ENCODE peak calls at places on chromosomes 11 and 22, in five cellular contexts. M is spleen, V is uterus, O is gastrocnemius medialis, X is tibial nerve. Z is an unnamed sample.

GRCh38 chr11:405323-405975 is 9.3 kb downstream of the SIGIRR start:
- DNase-seq in M (no peak), V (no peak), O (no peak), X (no peak), Z (no peak)

GRCh38 chr11:26473216-26474194 is 98.6 kb downstream of the MUC15 start:
- DNase-seq in O (no peak), V (no peak), M (no peak), X (no peak), Z (no peak)

GRCh38 chr11:73380897-73381410 is 4.8 kb downstream of the RELT start:
- DNase-seq in V (no peak), M (no peak), O (peak; percentile 56), X (no peak), Z (no peak)

GRCh38 chr11:69642549-69642912 is 1.6 kb downstream of the CCND1 start:
- DNase-seq in X (no peak), V (no peak), M (peak; percentile 90), O (no peak), Z (peak; percentile 59)

GRCh38 chr22:44971651-44972362 is 38.0 kb downstream of the PHF21B start:
- DNase-seq in M (no peak), V (no peak), X (no peak), O (no peak), Z (no peak)

GRCh38 chr11:33543823-33544222 is 156.8 kb downstream of the C11orf91 start:
- DNase-seq in X (no peak), V (no peak), O (no peak), M (no peak), Z (no peak)

GRCh38 chr11:6545917-6546605 is 49.0 kb downstream of the DNHD1 start:
- DNase-seq in V (no peak), X (no peak), M (peak; percentile 59), O (peak; percentile 79), Z (no peak)

GRCh38 chr11:133064152-133064877 is 468.0 kb downstream of the OPCML start:
- DNase-seq in O (no peak), V (peak; percentile 31), M (peak; percentile 82), X (peak; percentile 20), Z (peak; percentile 29)

GRCh38 chr11:11582261-11582701 is 39.5 kb downstream of the GALNT18 start:
- DNase-seq in X (no peak), M (no peak), V (no peak), O (no peak), Z (no peak)

GRCh38 chr11:11446967-11447366 is 93.9 kb upstream of the CSNK2A3 start:
- DNase-seq in M (no peak), X (no peak), V (no peak), O (no peak), Z (no peak)

GRCh38 chr11:117420598-117420997 is 92.9 kb downstream of the CEP164 start:
- DNase-seq in X (no peak), V (no peak), M (no peak), O (no peak), Z (no peak)

GRCh38 chr11:34188181-34188580 is 82.8 kb downstream of the NAT10 start:
- DNase-seq in O (no peak), M (no peak), X (no peak), V (no peak), Z (no peak)

GRCh38 chr11:84906995-84907394 is 720.1 kb downstream of the DLG2 start:
- DNase-seq in V (no peak), O (no peak), X (no peak), M (no peak), Z (no peak)

GRCh38 chr11:21402274-21402673 is 732.9 kb downstream of the NELL1 start:
- DNase-seq in X (no peak), O (no peak), V (no peak), M (no peak), Z (no peak)

GRCh38 chr11:8149726-8150125 is 19.1 kb downstream of the RIC3 start:
- DNase-seq in V (no peak), M (no peak), X (no peak), O (no peak), Z (no peak)

GRCh38 chr11:103736986-103737622 is 299.3 kb upstream of the DDI1 start:
- DNase-seq in X (no peak), M (no peak), O (no peak), V (no peak), Z (no peak)

GRCh38 chr11:112345166-112345565 is 84.5 kb upstream of the PLET1 start:
- DNase-seq in M (no peak), O (no peak), X (no peak), V (no peak), Z (no peak)

GRCh38 chr11:133950874-133951483 is 5.8 kb downstream of the IGSF9B start:
- DNase-seq in V (no peak), M (no peak), O (no peak), X (no peak), Z (no peak)

GRCh38 chr11:57463596-57464342 is 3.4 kb downstream of the RTN4RL2 start:
- DNase-seq in V (no peak), O (no peak), X (no peak), M (no peak), Z (no peak)

DNA sequence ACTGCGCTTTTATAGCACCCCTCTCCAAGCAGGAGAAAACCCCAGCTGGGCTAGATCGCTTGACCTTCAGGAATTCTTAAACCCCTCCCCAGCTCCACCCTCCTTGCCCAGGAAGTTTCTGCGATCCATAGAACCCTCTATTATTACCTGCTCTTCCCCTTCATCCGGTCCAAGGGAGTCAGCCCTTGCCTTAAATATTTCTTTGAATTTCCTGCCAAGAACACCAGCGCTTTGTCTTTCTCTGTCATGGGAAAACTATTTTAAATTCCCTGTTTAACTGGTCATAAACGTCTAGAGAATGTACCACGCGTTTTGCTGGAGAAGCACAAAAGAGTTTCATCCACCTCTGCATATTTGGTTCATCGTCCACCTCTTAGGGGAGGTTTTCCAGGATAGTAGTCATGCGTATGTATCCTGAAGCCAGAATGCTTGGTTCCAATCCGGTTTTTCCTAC is 522 bp upstream of the TRAF6 start:
- DNase-seq in M (no peak), X (no peak), V (peak; percentile 16), O (no peak), Z (no peak)
- TF ChIP-seq CTCF in M (no peak), X (no peak), V (no peak), O (no peak), Z (no peak)

GRCh38 chr11:65304613-65305012 is 10.1 kb upstream of the CDC42EP2 start:
- DNase-seq in M (no peak), X (no peak), V (no peak), O (no peak), Z (no peak)
- TF ChIP-seq POLR2A in M (no peak), X (no peak), V (no peak), O (no peak), Z (no peak)

GRCh38 chr22:38737302-38738060 is 18.3 kb downstream of the SUN2 start:
- DNase-seq in O (no peak), X (no peak), V (no peak), M (peak; percentile 61), Z (no peak)
- H3K27ac ChIP-seq in O (peak overlapping the region; percentile 85), X (no peak overlapping the region), V (no peak overlapping the region), M (no peak overlapping the region), Z (no peak overlapping the region)

GRCh38 chr22:27413702-27414101 is 387.9 kb downstream of the MN1 start:
- DNase-seq in V (no peak), O (no peak), M (no peak), X (no peak), Z (no peak)

GRCh38 chr22:27418261-27418660 is 383.3 kb downstream of the MN1 start:
- DNase-seq in O (no peak), V (no peak), M (no peak), X (no peak), Z (no peak)

GRCh38 chr22:27420186-27420816 is 381.3 kb downstream of the MN1 start:
- DNase-seq in X (no peak), M (peak; percentile 29), V (no peak), O (no peak), Z (no peak)

GRCh38 chr22:27419473-27419872 is 382.1 kb downstream of the MN1 start:
- DNase-seq in V (no peak), X (no peak), M (no peak), O (no peak), Z (no peak)

GRCh38 chr22:27416553-27417427 is 384.8 kb downstream of the MN1 start:
- DNase-seq in X (no peak), M (no peak), V (no peak), O (no peak), Z (no peak)
- TF ChIP-seq CTCF in X (no peak), M (no peak), V (no peak), O (no peak), Z (no peak)

GRCh38 chr22:43014876-43015676 is at the start of gene PACSIN2:
- DNase-seq in O (peak; percentile 99), M (peak; percentile 100), X (peak; percentile 99), V (peak; percentile 100), Z (peak; percentile 100)
- TF ChIP-seq POLR2A in O (peak; percentile 98), M (peak; percentile 81), X (peak; percentile 62), V (peak; percentile 92), Z (peak; percentile 99)

DNA sequence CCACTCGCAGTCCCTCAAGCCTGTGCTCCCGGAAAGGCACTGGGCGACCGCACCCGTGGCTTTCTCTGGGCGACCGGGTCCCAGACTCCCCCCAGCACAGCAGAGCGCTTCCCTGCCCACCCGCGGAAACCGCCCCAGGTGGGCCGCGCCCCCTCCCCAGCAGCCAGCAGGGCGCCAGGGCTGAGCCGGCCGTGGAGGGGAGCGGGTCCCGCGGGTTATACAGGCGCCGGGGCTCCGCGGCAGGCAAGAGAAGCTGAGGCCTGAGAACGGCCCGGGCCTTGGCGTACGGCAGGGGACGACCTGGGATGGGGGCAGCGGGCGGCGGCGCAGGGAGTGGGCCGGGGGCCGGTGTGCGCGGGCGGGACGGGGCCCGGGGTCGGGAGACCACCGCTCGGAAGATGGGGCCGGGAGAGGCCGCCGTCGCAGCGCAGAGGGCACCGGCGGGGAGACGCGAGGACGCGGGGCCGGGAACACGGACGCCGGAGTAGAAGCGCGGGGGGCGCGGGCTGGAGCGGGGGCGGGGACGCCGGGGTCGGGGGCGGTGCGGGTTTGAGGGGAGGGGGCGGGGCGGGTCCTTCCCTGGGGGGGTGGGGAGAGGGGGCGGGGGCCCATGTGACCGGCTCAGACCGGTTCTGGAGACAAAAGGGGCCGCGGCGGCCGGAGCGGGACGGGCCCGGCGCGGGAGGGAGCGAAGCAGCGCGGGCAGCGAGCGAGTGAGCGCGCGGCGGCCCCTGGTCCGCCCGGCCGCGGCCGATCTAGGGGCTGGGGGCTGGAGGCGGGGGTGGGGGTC is at the start of gene MDK:
- DNase-seq in O (no peak), V (no peak), M (peak; percentile 89), X (no peak), Z (peak; percentile 39)
- H3K27ac ChIP-seq in O (peak within 1 kb of the TSS; percentile 64), V (peak within 1 kb of the TSS; percentile 98), M (peak within 1 kb of the TSS; percentile 60), X (peak within 1 kb of the TSS; percentile 89), Z (peak within 1 kb of the TSS; percentile 66)

GRCh38 chr11:71064183-71064582 is 188.2 kb downstream of the SHANK2 start:
- DNase-seq in O (no peak), M (no peak), X (no peak), V (no peak), Z (no peak)

GRCh38 chr11:71060358-71060757 is 192.0 kb downstream of the SHANK2 start:
- DNase-seq in O (no peak), V (no peak), M (no peak), X (no peak), Z (no peak)

GRCh38 chr11:71059662-71060061 is 192.7 kb downstream of the SHANK2 start:
- DNase-seq in O (no peak), V (no peak), X (no peak), M (no peak), Z (no peak)

GRCh38 chr11:71063129-71063528 is 189.2 kb downstream of the SHANK2 start:
- DNase-seq in M (no peak), V (no peak), O (no peak), X (no peak), Z (no peak)

GRCh38 chr11:71062199-71062598 is 190.2 kb downstream of the SHANK2 start:
- DNase-seq in M (no peak), O (no peak), X (no peak), V (no peak), Z (no peak)
- TF ChIP-seq CTCF in M (no peak), O (no peak), X (no peak), V (no peak), Z (no peak)

Z was measured in transverse colon.